ENCODE peak calls at places on chromosome 3, in five cellular contexts. One of them, this sample, is unnamed.

GRCh38 chr3:30655187-30655812 is 48.9 kb downstream of the TGFBR2 start:
- DNase-seq in A549: no peak
- DNase-seq in dorsolateral prefrontal cortex: no peak
- DNase-seq in heart right ventricle: no peak
- DNase-seq in ovary: no peak
- DNase-seq in this sample: no peak

GRCh38 chr3:172096881-172097420 is 57.6 kb downstream of the FNDC3B start:
- DNase-seq in dorsolateral prefrontal cortex: no peak
- DNase-seq in heart right ventricle: no peak
- DNase-seq in ovary: no peak
- DNase-seq in A549: peak
- DNase-seq in this sample: no peak

GRCh38 chr3:53077476-53078220 is 31.8 kb upstream of the SFMBT1 start:
- DNase-seq in A549: no peak
- DNase-seq in dorsolateral prefrontal cortex: no peak
- DNase-seq in heart right ventricle: no peak
- DNase-seq in ovary: no peak
- DNase-seq in this sample: no peak

GRCh38 chr3:190526787-190527767 is 13.2 kb downstream of the IL1RAP start:
- DNase-seq in heart right ventricle: no peak
- DNase-seq in ovary: no peak
- DNase-seq in dorsolateral prefrontal cortex: no peak
- DNase-seq in A549: no peak
- DNase-seq in this sample: no peak

GRCh38 chr3:45776291-45776576 is 20.1 kb downstream of the SLC6A20 start:
- DNase-seq in A549: no peak
- DNase-seq in dorsolateral prefrontal cortex: no peak
- DNase-seq in ovary: no peak
- DNase-seq in heart right ventricle: no peak
- DNase-seq in this sample: no peak

GRCh38 chr3:134755821-134756220 is 39.2 kb upstream of the EPHB1 start:
- DNase-seq in ovary: no peak
- DNase-seq in dorsolateral prefrontal cortex: no peak
- DNase-seq in heart right ventricle: no peak
- DNase-seq in A549: no peak
- DNase-seq in this sample: no peak

GRCh38 chr3:58584690-58585004 is 7.5 kb upstream of the FAM107A start:
- DNase-seq in A549: no peak
- DNase-seq in dorsolateral prefrontal cortex: no peak
- DNase-seq in heart right ventricle: no peak
- DNase-seq in ovary: no peak
- DNase-seq in this sample: no peak

GRCh38 chr3:177563381-177563780 is 366.1 kb upstream of the TBL1XR1 start:
- DNase-seq in heart right ventricle: no peak
- DNase-seq in ovary: no peak
- DNase-seq in A549: no peak
- DNase-seq in dorsolateral prefrontal cortex: no peak
- DNase-seq in this sample: no peak

GRCh38 chr3:37262816-37263393 is 88.5 kb upstream of the LRRFIP2 start:
- DNase-seq in heart right ventricle: no peak
- DNase-seq in ovary: no peak
- DNase-seq in dorsolateral prefrontal cortex: no peak
- DNase-seq in A549: no peak
- DNase-seq in this sample: no peak
- H3K27ac ChIP-seq in heart right ventricle: no peak
- H3K27ac ChIP-seq in ovary: no peak
- H3K27ac ChIP-seq in dorsolateral prefrontal cortex: no peak
- H3K27ac ChIP-seq in A549: no peak
- H3K27ac ChIP-seq in this sample: no peak

DNA sequence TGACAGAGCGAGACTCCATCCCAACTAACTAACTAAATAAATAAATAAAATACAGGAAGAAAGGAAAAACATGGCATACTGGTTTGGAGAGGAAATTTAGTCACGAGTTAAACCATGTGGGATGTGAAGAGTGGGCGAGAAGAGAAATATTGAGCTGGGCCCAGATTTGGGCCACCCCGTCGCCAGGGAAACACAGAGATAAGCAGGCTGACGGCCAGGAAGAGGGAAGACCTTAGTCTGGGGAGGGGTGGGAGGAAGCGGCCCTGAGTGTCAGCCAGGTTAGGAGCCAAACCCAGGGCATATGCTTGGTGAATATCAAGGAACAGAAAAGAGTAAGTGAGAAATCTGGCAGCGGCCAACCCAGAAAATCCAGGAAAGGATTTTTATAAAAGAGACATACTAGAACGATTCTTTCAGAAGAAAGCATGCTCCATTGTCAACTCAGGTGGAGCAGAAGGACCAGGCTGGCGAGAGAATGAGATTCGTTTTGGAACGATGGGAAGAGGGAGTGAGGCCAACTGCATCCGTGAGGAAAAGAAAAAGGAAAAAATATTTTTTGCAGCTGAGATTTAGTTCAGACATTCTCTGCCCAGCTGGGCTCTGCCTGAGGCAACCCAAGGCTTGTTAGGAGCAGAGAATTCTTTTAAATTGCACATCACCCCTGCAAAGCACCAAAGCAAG is 59.2 kb upstream of the RAD18 start:
- DNase-seq in dorsolateral prefrontal cortex: no peak
- DNase-seq in A549: no peak
- DNase-seq in ovary: no peak
- DNase-seq in heart right ventricle: no peak
- DNase-seq in this sample: no peak
- H3K27ac ChIP-seq in dorsolateral prefrontal cortex: peak
- H3K27ac ChIP-seq in A549: no peak
- H3K27ac ChIP-seq in ovary: no peak
- H3K27ac ChIP-seq in heart right ventricle: no peak
- H3K27ac ChIP-seq in this sample: no peak

GRCh38 chr3:141530133-141530768 is 43.4 kb downstream of the RASA2 start:
- DNase-seq in dorsolateral prefrontal cortex: no peak
- DNase-seq in heart right ventricle: no peak
- DNase-seq in A549: no peak
- DNase-seq in ovary: no peak
- DNase-seq in this sample: no peak

GRCh38 chr3:141526709-141527108 is 39.9 kb downstream of the RASA2 start:
- DNase-seq in ovary: no peak
- DNase-seq in A549: no peak
- DNase-seq in heart right ventricle: no peak
- DNase-seq in dorsolateral prefrontal cortex: no peak
- DNase-seq in this sample: no peak

GRCh38 chr3:141528837-141529236 is 42.0 kb downstream of the RASA2 start:
- DNase-seq in dorsolateral prefrontal cortex: no peak
- DNase-seq in ovary: no peak
- DNase-seq in heart right ventricle: no peak
- DNase-seq in A549: no peak
- DNase-seq in this sample: no peak

GRCh38 chr3:141532609-141533008 is 45.8 kb downstream of the RASA2 start:
- DNase-seq in dorsolateral prefrontal cortex: no peak
- DNase-seq in A549: no peak
- DNase-seq in ovary: no peak
- DNase-seq in heart right ventricle: no peak
- DNase-seq in this sample: no peak

DNA sequence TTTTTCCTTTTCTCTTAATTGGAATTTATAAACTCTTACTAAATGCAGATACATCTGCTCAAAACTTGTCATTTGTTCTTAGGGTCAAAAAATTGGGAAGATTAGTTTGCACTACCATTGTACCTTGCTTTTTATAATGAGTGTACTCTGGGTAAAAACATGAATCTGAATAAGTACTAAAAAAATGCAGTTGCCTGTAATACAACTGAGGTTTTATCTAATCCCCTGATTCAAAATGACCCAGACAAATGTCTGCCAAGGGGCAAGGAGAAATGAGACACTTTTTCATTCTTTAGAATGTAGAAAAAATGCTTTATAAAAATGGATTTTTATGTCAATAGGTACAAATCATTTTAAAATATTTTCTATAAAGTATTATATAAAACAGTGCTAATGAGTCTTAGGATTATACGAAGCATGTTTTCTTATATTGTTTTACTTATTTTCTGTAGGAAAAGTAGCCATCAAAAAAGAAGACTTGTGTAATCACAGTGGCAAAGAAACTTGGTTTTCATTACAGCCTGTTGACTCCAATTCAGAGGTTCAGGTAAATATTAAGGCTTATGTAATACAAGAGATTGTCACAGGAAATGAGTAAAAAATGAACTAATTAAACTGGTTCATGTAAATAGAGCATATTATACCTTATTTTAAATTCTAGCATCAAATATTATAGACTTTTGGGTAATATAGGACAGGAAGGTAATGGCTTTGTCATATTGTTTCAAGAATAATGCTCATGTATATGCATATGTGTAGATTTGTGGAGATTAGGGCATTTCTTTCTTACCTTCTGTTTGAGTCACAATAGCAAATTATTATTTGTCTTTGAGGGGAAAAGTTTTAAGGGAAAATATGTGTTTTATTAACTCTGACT is 42.7 kb downstream of the RASA2 start:
- DNase-seq in dorsolateral prefrontal cortex: no peak
- DNase-seq in A549: no peak
- DNase-seq in ovary: no peak
- DNase-seq in heart right ventricle: no peak
- DNase-seq in this sample: no peak
- H3K27ac ChIP-seq in dorsolateral prefrontal cortex: no peak
- H3K27ac ChIP-seq in A549: peak
- H3K27ac ChIP-seq in ovary: no peak
- H3K27ac ChIP-seq in heart right ventricle: peak
- H3K27ac ChIP-seq in this sample: no peak

DNA sequence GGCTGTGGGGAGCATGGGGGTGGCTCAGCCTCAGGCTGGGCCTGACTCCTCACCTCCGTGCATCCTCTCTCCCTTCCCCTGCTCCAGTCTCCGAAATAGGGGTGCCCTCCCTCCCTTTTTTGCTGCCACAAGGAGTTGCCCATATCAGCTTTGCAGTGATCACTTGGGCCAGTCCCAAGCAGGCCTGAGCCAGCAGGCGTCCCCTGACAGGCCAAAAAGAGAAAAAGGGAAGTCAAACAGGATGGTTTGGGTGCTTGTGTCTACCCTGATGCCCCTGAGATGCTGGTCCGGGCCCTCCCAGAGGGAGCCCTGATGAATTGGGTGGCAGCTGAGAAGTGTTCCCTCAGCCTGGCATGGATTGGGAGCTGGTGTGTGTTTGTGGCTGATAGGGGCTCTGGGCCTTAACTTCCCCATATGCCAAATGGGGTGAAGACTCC is 1.4 kb downstream of the FBLN2 start:
- DNase-seq in dorsolateral prefrontal cortex: no peak
- DNase-seq in ovary: no peak
- DNase-seq in A549: no peak
- DNase-seq in heart right ventricle: no peak
- DNase-seq in this sample: no peak
- H3K27ac ChIP-seq in dorsolateral prefrontal cortex: no peak
- H3K27ac ChIP-seq in ovary: no peak
- H3K27ac ChIP-seq in A549: no peak
- H3K27ac ChIP-seq in heart right ventricle: peak
- H3K27ac ChIP-seq in this sample: no peak

GRCh38 chr3:14689247-14689980 is 14.5 kb downstream of the C3orf20 start:
- DNase-seq in dorsolateral prefrontal cortex: no peak
- DNase-seq in heart right ventricle: no peak
- DNase-seq in ovary: no peak
- DNase-seq in A549: no peak
- DNase-seq in this sample: no peak
- H3K27ac ChIP-seq in dorsolateral prefrontal cortex: no peak
- H3K27ac ChIP-seq in heart right ventricle: no peak
- H3K27ac ChIP-seq in ovary: no peak
- H3K27ac ChIP-seq in A549: no peak
- H3K27ac ChIP-seq in this sample: no peak

GRCh38 chr3:12722205-12722604 is 36.9 kb downstream of the TMEM40 start:
- DNase-seq in heart right ventricle: no peak
- DNase-seq in ovary: no peak
- DNase-seq in dorsolateral prefrontal cortex: no peak
- DNase-seq in A549: no peak
- DNase-seq in this sample: no peak

GRCh38 chr3:12719984-12720656 is 38.9 kb downstream of the TMEM40 start:
- DNase-seq in heart right ventricle: peak
- DNase-seq in A549: peak
- DNase-seq in ovary: peak
- DNase-seq in dorsolateral prefrontal cortex: peak
- DNase-seq in this sample: peak

GRCh38 chr3:12719541-12719940 is 39.5 kb downstream of the TMEM40 start:
- DNase-seq in heart right ventricle: no peak
- DNase-seq in A549: no peak
- DNase-seq in dorsolateral prefrontal cortex: no peak
- DNase-seq in ovary: no peak
- DNase-seq in this sample: no peak

GRCh38 chr3:12714278-12714677 is 44.8 kb downstream of the TMEM40 start:
- DNase-seq in heart right ventricle: no peak
- DNase-seq in ovary: no peak
- DNase-seq in A549: no peak
- DNase-seq in dorsolateral prefrontal cortex: no peak
- DNase-seq in this sample: no peak

GRCh38 chr3:12716605-12717121 is 42.4 kb downstream of the TMEM40 start:
- DNase-seq in A549: no peak
- DNase-seq in ovary: no peak
- DNase-seq in dorsolateral prefrontal cortex: no peak
- DNase-seq in heart right ventricle: no peak
- DNase-seq in this sample: no peak
- H3K27ac ChIP-seq in A549: no peak
- H3K27ac ChIP-seq in ovary: no peak
- H3K27ac ChIP-seq in dorsolateral prefrontal cortex: no peak
- H3K27ac ChIP-seq in heart right ventricle: no peak
- H3K27ac ChIP-seq in this sample: no peak

GRCh38 chr3:182323898-182324297 is 469.4 kb upstream of the ATP11B start:
- DNase-seq in dorsolateral prefrontal cortex: no peak
- DNase-seq in heart right ventricle: no peak
- DNase-seq in ovary: no peak
- DNase-seq in A549: no peak
- DNase-seq in this sample: no peak
- H3K27ac ChIP-seq in dorsolateral prefrontal cortex: no peak
- H3K27ac ChIP-seq in heart right ventricle: no peak
- H3K27ac ChIP-seq in ovary: no peak
- H3K27ac ChIP-seq in A549: no peak
- H3K27ac ChIP-seq in this sample: no peak

GRCh38 chr3:166114448-166114847 is 277.2 kb upstream of the BCHE start:
- DNase-seq in dorsolateral prefrontal cortex: no peak
- DNase-seq in ovary: no peak
- DNase-seq in heart right ventricle: no peak
- DNase-seq in A549: no peak
- DNase-seq in this sample: no peak
- H3K27ac ChIP-seq in dorsolateral prefrontal cortex: no peak
- H3K27ac ChIP-seq in ovary: no peak
- H3K27ac ChIP-seq in heart right ventricle: no peak
- H3K27ac ChIP-seq in A549: no peak
- H3K27ac ChIP-seq in this sample: no peak

GRCh38 chr3:50088725-50089602 is at the start of gene RBM5:
- DNase-seq in ovary: peak
- DNase-seq in dorsolateral prefrontal cortex: peak
- DNase-seq in heart right ventricle: peak
- DNase-seq in A549: peak
- DNase-seq in this sample: peak
- H3K27ac ChIP-seq in ovary: peak
- H3K27ac ChIP-seq in dorsolateral prefrontal cortex: peak
- H3K27ac ChIP-seq in heart right ventricle: peak
- H3K27ac ChIP-seq in A549: peak
- H3K27ac ChIP-seq in this sample: peak